ENCODE peak calls at places on chromosomes 12 and 14, in five cellular contexts. Y is A549; F is psoas muscle; C is fibroblast of the aortic adventitia; I is CD8-positive, alpha-beta T cell. V is an unnamed sample.

GRCh38 chr14:58979325-58979724 is 209.1 kb upstream of the DAAM1 start:
- DNase-seq in Y (no peak), F (no peak), C (no peak), I (no peak), V (no peak)

GRCh38 chr12:4312251-4312650 is 8.8 kb upstream of the TIGAR start:
- DNase-seq in Y (no peak), F (no peak), C (no peak), I (no peak), V (no peak)

GRCh38 chr14:81868172-81868571 is 334.5 kb upstream of the SEL1L start:
- DNase-seq in Y (peak), F (no peak), C (no peak), I (no peak), V (no peak)

GRCh38 chr14:33184587-33184986 is 245.9 kb downstream of the NPAS3 start:
- DNase-seq in Y (peak), F (no peak), C (peak), I (no peak), V (no peak)

GRCh38 chr14:61528591-61529021 is 166.7 kb upstream of the HIF1A start:
- DNase-seq in Y (no peak), F (no peak), C (peak), I (no peak), V (no peak)

GRCh38 chr12:64404470-64405446 is 566 bp downstream of the XPOT start:
- DNase-seq in Y (peak), F (no peak), C (peak), I (peak), V (peak)

GRCh38 chr12:4763549-4763948 is 43.3 kb downstream of the GALNT8 start:
- DNase-seq in Y (peak), F (no peak), C (no peak), I (no peak), V (no peak)

GRCh38 chr12:2198088-2198501 is 145.3 kb downstream of the CACNA1C start:
- DNase-seq in Y (no peak), F (no peak), C (no peak), I (no peak), V (peak)

GRCh38 chr12:47650469-47650868 is 55.4 kb downstream of the RPAP3 start:
- DNase-seq in Y (no peak), F (no peak), C (no peak), I (no peak), V (no peak)

GRCh38 chr12:124394462-124395128 is 99.7 kb downstream of the RFLNA start:
- DNase-seq in Y (peak), F (no peak), C (peak), I (no peak), V (peak)

GRCh38 chr12:68154768-68155167 is 4.8 kb downstream of the IFNG start:
- DNase-seq in Y (no peak), F (no peak), C (no peak), I (no peak), V (no peak)

GRCh38 chr14:99505089-99505488 is 23.9 kb downstream of the CCNK start:
- DNase-seq in Y (no peak), F (no peak), C (no peak), I (no peak), V (no peak)

GRCh38 chr12:110501378-110501721 is 561 bp downstream of the VPS29 start:
- DNase-seq in Y (peak), F (peak), C (peak), I (no peak), V (peak)

GRCh38 chr14:95895720-95896119 is 19.1 kb downstream of the TUNAR start:
- DNase-seq in Y (peak), F (no peak), C (no peak), I (no peak), V (peak)

GRCh38 chr14:40417777-40418401 is 985.7 kb upstream of the FBXO33 start:
- DNase-seq in Y (peak), F (no peak), C (no peak), I (no peak), V (no peak)

GRCh38 chr12:124311292-124312109 is 16.6 kb downstream of the RFLNA start:
- DNase-seq in Y (no peak), F (no peak), C (no peak), I (no peak), V (no peak)

GRCh38 chr14:69133206-69134125 is 19.5 kb downstream of the DCAF5 start:
- DNase-seq in Y (peak), F (no peak), C (peak), I (no peak), V (peak)

GRCh38 chr12:86712425-86712843 is 456.2 kb upstream of the MGAT4C start:
- DNase-seq in Y (peak), F (no peak), C (peak), I (no peak), V (peak)

GRCh38 chr14:96805906-96806305 is 8.7 kb downstream of the VRK1 start:
- DNase-seq in Y (no peak), F (no peak), C (no peak), I (no peak), V (peak)

GRCh38 chr14:36094963-36095362 is 81.6 kb downstream of the PTCSC3 start:
- DNase-seq in Y (no peak), F (no peak), C (no peak), I (no peak), V (no peak)

GRCh38 chr12:122022393-122023338 is 982 bp downstream of the BCL7A start:
- DNase-seq in Y (no peak), F (peak), C (no peak), I (no peak), V (peak)

GRCh38 chr12:132471011-132471857 is 18.7 kb upstream of the FBRSL1 start:
- DNase-seq in Y (peak), F (peak), C (no peak), I (no peak), V (no peak)

GRCh38 chr12:164207-164606 is 49.8 kb downstream of the SLC6A12 start:
- DNase-seq in Y (no peak), F (no peak), C (no peak), I (no peak), V (no peak)

GRCh38 chr12:122140467-122141257 is 33.4 kb downstream of the IL31 start:
- DNase-seq in Y (no peak), F (no peak), C (no peak), I (no peak), V (no peak)

GRCh38 chr12:32098112-32098511 is 8.5 kb upstream of the BICD1 start:
- DNase-seq in Y (no peak), F (no peak), C (peak), I (no peak), V (no peak)

GRCh38 chr12:48021485-48022179 is 17.4 kb upstream of the COL2A1 start:
- DNase-seq in Y (peak), F (no peak), C (no peak), I (no peak), V (peak)

GRCh38 chr12:89556976-89557375 is 31.1 kb upstream of the POC1B start:
- DNase-seq in Y (no peak), F (no peak), C (peak), I (no peak), V (no peak)

GRCh38 chr14:34029921-34030334 is 79.1 kb upstream of the EGLN3 start:
- DNase-seq in Y (no peak), F (peak), C (peak), I (no peak), V (peak)

GRCh38 chr14:35506927-35507326 is 27.0 kb upstream of the INSM2 start:
- DNase-seq in Y (no peak), F (no peak), C (peak), I (no peak), V (no peak)

GRCh38 chr14:52951730-52952481 is 1.1 kb upstream of the FERMT2 start:
- DNase-seq in Y (peak), F (no peak), C (peak), I (no peak), V (peak)

GRCh38 chr12:22410497-22410896 is 76.0 kb upstream of the ST8SIA1 start:
- DNase-seq in Y (no peak), F (no peak), C (no peak), I (no peak), V (no peak)
- H3K4me3 ChIP-seq in Y (no peak), F (no peak), C (no peak), I (no peak), V (no peak)

GRCh38 chr12:46260153-46260912 is 8.5 kb downstream of the SLC38A1 start:
- DNase-seq in Y (no peak), F (no peak), C (peak), I (no peak), V (no peak)
- H3K4me3 ChIP-seq in Y (no peak), F (no peak), C (peak), I (no peak), V (no peak)

GRCh38 chr14:31578266-31578665 is 17.1 kb downstream of the NUBPL start:
- DNase-seq in Y (no peak), F (no peak), C (no peak), I (no peak), V (no peak)
- H3K4me3 ChIP-seq in Y (no peak), F (no peak), C (no peak), I (no peak), V (no peak)

DNA sequence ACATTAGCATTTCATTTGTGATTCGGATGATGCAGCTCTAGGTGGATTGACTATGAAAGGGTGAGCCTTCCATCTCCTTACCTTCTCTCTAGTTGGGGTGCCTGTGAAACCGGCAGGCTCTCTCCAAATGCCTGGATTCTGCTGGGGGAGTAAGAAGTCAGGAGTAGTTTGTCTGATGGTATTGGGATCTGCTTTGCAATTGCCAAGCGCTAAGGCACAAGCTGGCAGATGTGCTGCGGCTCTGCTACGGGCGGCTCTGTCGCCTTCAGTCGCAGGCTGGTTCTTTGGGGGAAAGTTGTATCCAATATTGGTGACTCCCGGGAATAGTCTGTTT is 2.4 kb downstream of the RMST start:
- DNase-seq in Y (no peak), F (no peak), C (no peak), I (no peak), V (no peak)
- H3K4me3 ChIP-seq in Y (no peak), F (peak), C (no peak), I (no peak), V (no peak)

DNA sequence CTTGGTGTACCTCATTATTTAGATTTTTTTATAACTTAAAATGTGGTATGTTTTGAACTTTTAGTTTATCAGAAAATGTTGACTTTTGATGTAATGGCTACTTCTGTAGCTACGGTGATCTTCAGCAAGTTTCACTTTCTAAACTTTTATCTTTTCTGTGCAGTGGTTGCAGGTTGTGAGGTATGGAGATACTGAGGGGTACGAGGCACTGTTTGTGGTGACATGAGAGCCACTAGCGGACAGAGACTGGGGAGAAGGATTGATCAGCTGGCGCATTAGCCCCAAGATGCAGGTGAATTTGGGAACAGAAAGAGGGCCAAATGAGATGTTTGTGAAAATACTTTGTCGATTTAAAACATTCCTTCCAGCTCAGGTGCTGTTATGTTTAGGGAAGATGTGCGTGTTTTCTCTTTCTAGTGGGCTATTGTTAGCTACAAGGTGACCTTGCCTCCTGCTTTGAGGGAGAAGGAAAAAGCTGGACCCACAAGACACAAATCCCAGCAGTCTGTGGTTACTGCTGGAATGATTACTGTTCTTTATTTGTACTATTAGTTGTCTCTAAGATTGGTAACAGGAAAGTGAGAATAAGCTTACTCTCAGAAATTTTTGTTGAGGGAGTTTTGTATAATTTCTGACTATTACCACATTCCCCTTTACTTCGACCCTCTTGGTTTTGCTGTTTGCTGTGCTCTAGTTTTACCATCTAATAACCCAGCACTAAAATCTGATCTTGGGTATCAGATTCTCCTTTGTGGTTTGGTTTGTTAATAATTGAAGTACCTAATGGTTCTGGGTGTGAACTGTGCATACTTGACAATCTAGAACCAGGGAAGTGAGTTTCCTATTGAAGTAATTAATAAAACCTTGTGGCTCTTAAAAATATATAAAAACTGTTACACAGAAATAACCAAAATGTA is 61.7 kb downstream of the FBXO34 start:
- DNase-seq in Y (no peak), F (no peak), C (no peak), I (no peak), V (no peak)
- H3K4me3 ChIP-seq in Y (no peak), F (no peak), C (no peak), I (peak), V (no peak)

DNA sequence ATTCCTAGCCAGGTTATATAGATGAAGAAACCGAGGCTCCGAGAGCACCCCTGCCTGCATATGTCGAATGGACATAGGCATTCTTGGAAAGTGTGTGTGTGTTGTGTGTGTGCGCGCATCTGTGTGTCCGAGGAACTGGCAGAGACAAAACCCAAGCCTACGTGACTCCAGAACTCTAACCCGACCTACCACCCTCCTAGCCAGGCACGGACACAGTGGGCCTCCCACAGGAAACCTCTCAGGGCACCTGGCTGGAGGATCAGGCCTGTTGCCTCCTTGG is 543 bp upstream of the PGF start:
- DNase-seq in Y (no peak), F (no peak), C (no peak), I (no peak), V (no peak)
- H3K4me3 ChIP-seq in Y (peak), F (peak), C (no peak), I (no peak), V (peak)